ENCODE peak calls at places on chromosomes 2 and 18, in seven cellular contexts. One of them, this sample, is unnamed.

GRCh38 chr2:70906022-70906421 is 29.7 kb upstream of the ATP6V1B1 start:
- DNase-seq in endodermal cell: peak
- DNase-seq in upper lobe of right lung: no peak
- DNase-seq in tibial artery: no peak
- DNase-seq in spleen: no peak
- DNase-seq in uterus: no peak
- DNase-seq in heart right ventricle: no peak
- DNase-seq in this sample: no peak

GRCh38 chr18:36532394-36532793 is 234.9 kb downstream of the FHOD3 start:
- DNase-seq in tibial artery: no peak
- DNase-seq in upper lobe of right lung: no peak
- DNase-seq in endodermal cell: no peak
- DNase-seq in heart right ventricle: no peak
- DNase-seq in uterus: no peak
- DNase-seq in spleen: no peak
- DNase-seq in this sample: no peak

GRCh38 chr2:855177-855576 is 95.5 kb upstream of the SNTG2 start:
- DNase-seq in uterus: no peak
- DNase-seq in upper lobe of right lung: no peak
- DNase-seq in tibial artery: no peak
- DNase-seq in endodermal cell: no peak
- DNase-seq in spleen: no peak
- DNase-seq in heart right ventricle: no peak
- DNase-seq in this sample: no peak

GRCh38 chr18:77478619-77479018 is 229.0 kb downstream of the GALR1 start:
- DNase-seq in upper lobe of right lung: no peak
- DNase-seq in spleen: no peak
- DNase-seq in uterus: peak
- DNase-seq in tibial artery: peak
- DNase-seq in endodermal cell: no peak
- DNase-seq in heart right ventricle: no peak
- DNase-seq in this sample: peak

GRCh38 chr2:128422571-128422970 is 103.9 kb upstream of the HS6ST1 start:
- DNase-seq in spleen: peak
- DNase-seq in endodermal cell: no peak
- DNase-seq in tibial artery: no peak
- DNase-seq in uterus: peak
- DNase-seq in heart right ventricle: no peak
- DNase-seq in upper lobe of right lung: peak
- DNase-seq in this sample: no peak

GRCh38 chr18:47260138-47260923 is 8.9 kb upstream of the SKOR2 start:
- DNase-seq in uterus: no peak
- DNase-seq in heart right ventricle: peak
- DNase-seq in spleen: no peak
- DNase-seq in tibial artery: no peak
- DNase-seq in upper lobe of right lung: peak
- DNase-seq in endodermal cell: peak
- DNase-seq in this sample: peak

GRCh38 chr2:135826561-135826960 is 10.4 kb downstream of the LCT start:
- DNase-seq in tibial artery: no peak
- DNase-seq in uterus: no peak
- DNase-seq in heart right ventricle: no peak
- DNase-seq in endodermal cell: no peak
- DNase-seq in upper lobe of right lung: no peak
- DNase-seq in spleen: no peak
- DNase-seq in this sample: no peak

GRCh38 chr2:14944562-14945346 is 312.2 kb downstream of the LRATD1 start:
- DNase-seq in spleen: no peak
- DNase-seq in uterus: no peak
- DNase-seq in tibial artery: no peak
- DNase-seq in endodermal cell: peak
- DNase-seq in heart right ventricle: no peak
- DNase-seq in upper lobe of right lung: no peak
- DNase-seq in this sample: no peak

GRCh38 chr2:171430516-171431410 is 3.0 kb downstream of the METTL8 start:
- DNase-seq in endodermal cell: peak
- DNase-seq in spleen: no peak
- DNase-seq in uterus: no peak
- DNase-seq in upper lobe of right lung: no peak
- DNase-seq in tibial artery: no peak
- DNase-seq in heart right ventricle: no peak
- DNase-seq in this sample: no peak

GRCh38 chr2:176626796-176627195 is 357.6 kb downstream of the MTX2 start:
- DNase-seq in tibial artery: no peak
- DNase-seq in uterus: no peak
- DNase-seq in upper lobe of right lung: no peak
- DNase-seq in spleen: no peak
- DNase-seq in heart right ventricle: no peak
- DNase-seq in endodermal cell: no peak
- DNase-seq in this sample: no peak

GRCh38 chr2:122481717-122482116 is 726.3 kb downstream of the TSN start:
- DNase-seq in uterus: no peak
- DNase-seq in upper lobe of right lung: no peak
- DNase-seq in tibial artery: no peak
- DNase-seq in heart right ventricle: no peak
- DNase-seq in spleen: no peak
- DNase-seq in endodermal cell: no peak
- DNase-seq in this sample: no peak

GRCh38 chr18:68431111-68431921 is 283.6 kb downstream of the TMX3 start:
- DNase-seq in spleen: no peak
- DNase-seq in uterus: no peak
- DNase-seq in tibial artery: no peak
- DNase-seq in heart right ventricle: no peak
- DNase-seq in upper lobe of right lung: no peak
- DNase-seq in endodermal cell: peak
- DNase-seq in this sample: no peak

GRCh38 chr2:142716463-142717242 is 160.8 kb upstream of the KYNU start:
- DNase-seq in uterus: no peak
- DNase-seq in tibial artery: peak
- DNase-seq in heart right ventricle: peak
- DNase-seq in upper lobe of right lung: no peak
- DNase-seq in spleen: no peak
- DNase-seq in endodermal cell: peak
- DNase-seq in this sample: no peak

GRCh38 chr18:12652861-12653401 is 5.0 kb downstream of the SPIRE1 start:
- DNase-seq in endodermal cell: no peak
- DNase-seq in heart right ventricle: no peak
- DNase-seq in uterus: no peak
- DNase-seq in spleen: no peak
- DNase-seq in upper lobe of right lung: no peak
- DNase-seq in tibial artery: no peak
- DNase-seq in this sample: no peak

GRCh38 chr18:48543228-48543627 is 4.4 kb downstream of the CTIF start:
- DNase-seq in uterus: no peak
- DNase-seq in endodermal cell: peak
- DNase-seq in spleen: no peak
- DNase-seq in heart right ventricle: no peak
- DNase-seq in upper lobe of right lung: no peak
- DNase-seq in tibial artery: no peak
- DNase-seq in this sample: no peak
- H3K4me3 ChIP-seq in uterus: no peak
- H3K4me3 ChIP-seq in endodermal cell: no peak
- H3K4me3 ChIP-seq in spleen: no peak
- H3K4me3 ChIP-seq in heart right ventricle: no peak
- H3K4me3 ChIP-seq in upper lobe of right lung: no peak
- H3K4me3 ChIP-seq in tibial artery: no peak
- H3K4me3 ChIP-seq in this sample: no peak

GRCh38 chr18:33576999-33577687 is 876 bp upstream of the ASXL3 start:
- DNase-seq in upper lobe of right lung: no peak
- DNase-seq in endodermal cell: no peak
- DNase-seq in uterus: no peak
- DNase-seq in spleen: no peak
- DNase-seq in tibial artery: no peak
- DNase-seq in heart right ventricle: no peak
- DNase-seq in this sample: no peak
- H3K4me3 ChIP-seq in upper lobe of right lung: peak
- H3K4me3 ChIP-seq in endodermal cell: peak
- H3K4me3 ChIP-seq in uterus: peak
- H3K4me3 ChIP-seq in spleen: peak
- H3K4me3 ChIP-seq in tibial artery: peak
- H3K4me3 ChIP-seq in heart right ventricle: peak
- H3K4me3 ChIP-seq in this sample: peak

GRCh38 chr2:68426885-68427579 is 40.1 kb downstream of the FBXO48 start:
- DNase-seq in upper lobe of right lung: no peak
- DNase-seq in uterus: no peak
- DNase-seq in tibial artery: no peak
- DNase-seq in heart right ventricle: no peak
- DNase-seq in spleen: no peak
- DNase-seq in endodermal cell: no peak
- DNase-seq in this sample: no peak
- H3K4me3 ChIP-seq in upper lobe of right lung: no peak
- H3K4me3 ChIP-seq in uterus: no peak
- H3K4me3 ChIP-seq in tibial artery: no peak
- H3K4me3 ChIP-seq in heart right ventricle: no peak
- H3K4me3 ChIP-seq in spleen: no peak
- H3K4me3 ChIP-seq in endodermal cell: no peak
- H3K4me3 ChIP-seq in this sample: no peak

GRCh38 chr2:47043891-47044239 is 111.2 kb downstream of the STPG4 start:
- DNase-seq in tibial artery: no peak
- DNase-seq in spleen: no peak
- DNase-seq in uterus: no peak
- DNase-seq in upper lobe of right lung: no peak
- DNase-seq in endodermal cell: no peak
- DNase-seq in heart right ventricle: peak
- DNase-seq in this sample: no peak

GRCh38 chr2:47041065-47041464 is 114.0 kb downstream of the STPG4 start:
- DNase-seq in heart right ventricle: peak
- DNase-seq in upper lobe of right lung: no peak
- DNase-seq in tibial artery: no peak
- DNase-seq in spleen: no peak
- DNase-seq in uterus: no peak
- DNase-seq in endodermal cell: no peak
- DNase-seq in this sample: no peak

GRCh38 chr2:47040662-47041061 is 114.4 kb downstream of the STPG4 start:
- DNase-seq in spleen: no peak
- DNase-seq in upper lobe of right lung: no peak
- DNase-seq in endodermal cell: no peak
- DNase-seq in uterus: no peak
- DNase-seq in tibial artery: no peak
- DNase-seq in heart right ventricle: no peak
- DNase-seq in this sample: no peak

GRCh38 chr2:47041891-47042684 is 113.0 kb downstream of the STPG4 start:
- DNase-seq in tibial artery: no peak
- DNase-seq in upper lobe of right lung: no peak
- DNase-seq in uterus: no peak
- DNase-seq in spleen: no peak
- DNase-seq in heart right ventricle: no peak
- DNase-seq in endodermal cell: no peak
- DNase-seq in this sample: no peak

DNA sequence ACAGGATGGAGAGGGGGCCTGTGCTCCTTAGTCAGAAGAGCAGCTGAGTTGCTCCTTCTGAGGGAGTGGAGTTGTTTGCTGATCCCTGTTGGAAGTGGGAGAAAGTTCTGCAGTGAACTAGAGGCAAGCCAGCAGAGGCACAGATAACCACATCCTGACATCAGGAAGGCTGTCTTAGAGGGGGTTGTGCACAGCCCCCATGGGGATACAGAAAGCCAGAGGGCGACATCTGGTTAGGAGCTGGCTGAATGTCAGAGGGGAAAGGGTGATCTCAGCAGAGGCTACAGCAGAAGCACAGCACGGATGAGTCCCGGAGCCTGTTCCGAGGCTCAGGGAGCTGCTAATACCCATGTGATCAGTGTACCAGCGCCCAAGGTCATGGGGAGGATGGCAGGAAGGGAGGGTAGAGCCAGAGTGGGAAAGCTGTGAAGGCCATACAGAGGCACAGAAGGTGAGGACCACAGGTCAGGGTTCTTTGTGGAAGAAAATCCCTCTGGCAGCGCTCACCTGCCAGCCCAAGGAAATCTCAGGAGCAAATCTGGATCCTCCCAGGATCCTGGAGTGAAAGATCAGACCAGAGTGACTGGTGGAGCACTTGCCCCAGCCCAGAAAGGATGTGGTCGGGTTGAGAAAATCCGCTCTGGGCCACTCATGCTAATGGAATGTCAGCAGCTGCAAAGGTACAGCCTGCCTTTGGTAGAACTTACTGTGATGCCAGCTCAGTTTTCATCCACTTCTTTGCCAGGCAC is 111.8 kb downstream of the STPG4 start:
- DNase-seq in spleen: peak
- DNase-seq in endodermal cell: peak
- DNase-seq in tibial artery: no peak
- DNase-seq in upper lobe of right lung: no peak
- DNase-seq in heart right ventricle: peak
- DNase-seq in uterus: peak
- DNase-seq in this sample: no peak
- H3K4me3 ChIP-seq in spleen: no peak
- H3K4me3 ChIP-seq in endodermal cell: no peak
- H3K4me3 ChIP-seq in tibial artery: no peak
- H3K4me3 ChIP-seq in upper lobe of right lung: no peak
- H3K4me3 ChIP-seq in heart right ventricle: no peak
- H3K4me3 ChIP-seq in uterus: no peak
- H3K4me3 ChIP-seq in this sample: no peak

GRCh38 chr2:11411244-11411643 is 54.7 kb downstream of the E2F6 start:
- DNase-seq in upper lobe of right lung: no peak
- DNase-seq in tibial artery: no peak
- DNase-seq in spleen: no peak
- DNase-seq in uterus: no peak
- DNase-seq in endodermal cell: no peak
- DNase-seq in heart right ventricle: no peak
- DNase-seq in this sample: no peak
- H3K4me3 ChIP-seq in upper lobe of right lung: peak
- H3K4me3 ChIP-seq in tibial artery: no peak
- H3K4me3 ChIP-seq in spleen: no peak
- H3K4me3 ChIP-seq in uterus: no peak
- H3K4me3 ChIP-seq in endodermal cell: no peak
- H3K4me3 ChIP-seq in heart right ventricle: peak
- H3K4me3 ChIP-seq in this sample: no peak

GRCh38 chr2:189662674-189663226 is 1.5 kb downstream of the ASNSD1 start:
- DNase-seq in spleen: no peak
- DNase-seq in upper lobe of right lung: no peak
- DNase-seq in uterus: no peak
- DNase-seq in heart right ventricle: no peak
- DNase-seq in tibial artery: no peak
- DNase-seq in endodermal cell: no peak
- DNase-seq in this sample: no peak
- H3K4me3 ChIP-seq in spleen: peak
- H3K4me3 ChIP-seq in upper lobe of right lung: peak
- H3K4me3 ChIP-seq in uterus: peak
- H3K4me3 ChIP-seq in heart right ventricle: peak
- H3K4me3 ChIP-seq in tibial artery: peak
- H3K4me3 ChIP-seq in endodermal cell: peak
- H3K4me3 ChIP-seq in this sample: no peak

This sample was measured in pancreas.